ENCODE peak calls at places on chromosomes 13 and 19, in ten cellular contexts. One of them, this sample, is unnamed.

GRCh38 chr13:38141792-38142191 is 207.9 kb upstream of the UFM1 start:
- DNase-seq in breast epithelium: no peak
- DNase-seq in AG10803: no peak
- DNase-seq in neuronal stem cell: no peak
- DNase-seq in HFF-Myc: no peak
- DNase-seq in ovary: no peak
- DNase-seq in adipocyte: peak
- DNase-seq in heart left ventricle: no peak
- DNase-seq in ascending aorta: no peak
- DNase-seq in OCI-LY7: no peak
- DNase-seq in this sample: no peak

GRCh38 chr13:85347251-85347650 is 452.0 kb downstream of the SLITRK6 start:
- DNase-seq in breast epithelium: no peak
- DNase-seq in AG10803: no peak
- DNase-seq in neuronal stem cell: no peak
- DNase-seq in HFF-Myc: no peak
- DNase-seq in ovary: no peak
- DNase-seq in adipocyte: peak
- DNase-seq in heart left ventricle: no peak
- DNase-seq in ascending aorta: no peak
- DNase-seq in OCI-LY7: no peak
- DNase-seq in this sample: no peak

GRCh38 chr13:30567072-30567471 is 50.6 kb upstream of the USPL1 start:
- DNase-seq in breast epithelium: no peak
- DNase-seq in AG10803: peak
- DNase-seq in neuronal stem cell: no peak
- DNase-seq in HFF-Myc: no peak
- DNase-seq in ovary: no peak
- DNase-seq in adipocyte: no peak
- DNase-seq in heart left ventricle: no peak
- DNase-seq in ascending aorta: no peak
- DNase-seq in OCI-LY7: no peak
- DNase-seq in this sample: no peak

GRCh38 chr19:3586124-3586626 is 897 bp downstream of the GIPC3 start:
- DNase-seq in breast epithelium: no peak
- DNase-seq in AG10803: no peak
- DNase-seq in neuronal stem cell: no peak
- DNase-seq in HFF-Myc: no peak
- DNase-seq in ovary: no peak
- DNase-seq in adipocyte: peak
- DNase-seq in heart left ventricle: no peak
- DNase-seq in ascending aorta: no peak
- DNase-seq in OCI-LY7: peak
- DNase-seq in this sample: peak

GRCh38 chr19:10566658-10567410 is 1.0 kb upstream of the KRI1 start:
- DNase-seq in breast epithelium: no peak
- DNase-seq in AG10803: no peak
- DNase-seq in neuronal stem cell: no peak
- DNase-seq in HFF-Myc: no peak
- DNase-seq in ovary: peak
- DNase-seq in adipocyte: no peak
- DNase-seq in heart left ventricle: no peak
- DNase-seq in ascending aorta: peak
- DNase-seq in OCI-LY7: peak
- DNase-seq in this sample: no peak

GRCh38 chr13:38954844-38955243 is 35.8 kb downstream of the STOML3 start:
- DNase-seq in breast epithelium: no peak
- DNase-seq in AG10803: no peak
- DNase-seq in neuronal stem cell: no peak
- DNase-seq in HFF-Myc: no peak
- DNase-seq in ovary: no peak
- DNase-seq in adipocyte: no peak
- DNase-seq in heart left ventricle: no peak
- DNase-seq in ascending aorta: no peak
- DNase-seq in OCI-LY7: no peak
- DNase-seq in this sample: no peak

GRCh38 chr13:71515639-71516038 is 351.4 kb downstream of the DACH1 start:
- DNase-seq in breast epithelium: no peak
- DNase-seq in AG10803: no peak
- DNase-seq in neuronal stem cell: no peak
- DNase-seq in HFF-Myc: no peak
- DNase-seq in ovary: no peak
- DNase-seq in adipocyte: no peak
- DNase-seq in heart left ventricle: no peak
- DNase-seq in ascending aorta: no peak
- DNase-seq in OCI-LY7: no peak
- DNase-seq in this sample: no peak

GRCh38 chr19:39428309-39429112 is 7.2 kb downstream of the RPS16 start:
- DNase-seq in breast epithelium: no peak
- DNase-seq in AG10803: peak
- DNase-seq in neuronal stem cell: peak
- DNase-seq in HFF-Myc: no peak
- DNase-seq in ovary: peak
- DNase-seq in adipocyte: peak
- DNase-seq in heart left ventricle: peak
- DNase-seq in ascending aorta: peak
- DNase-seq in OCI-LY7: no peak
- DNase-seq in this sample: peak

GRCh38 chr13:79451500-79451962 is 29.4 kb upstream of the NDFIP2 start:
- DNase-seq in breast epithelium: no peak
- DNase-seq in AG10803: peak
- DNase-seq in neuronal stem cell: no peak
- DNase-seq in HFF-Myc: peak
- DNase-seq in ovary: no peak
- DNase-seq in adipocyte: peak
- DNase-seq in heart left ventricle: no peak
- DNase-seq in ascending aorta: no peak
- DNase-seq in OCI-LY7: no peak
- DNase-seq in this sample: peak

GRCh38 chr19:7007859-7008258 is 13.4 kb downstream of the MBD3L2B start:
- DNase-seq in breast epithelium: no peak
- DNase-seq in AG10803: no peak
- DNase-seq in neuronal stem cell: no peak
- DNase-seq in HFF-Myc: no peak
- DNase-seq in ovary: no peak
- DNase-seq in adipocyte: no peak
- DNase-seq in heart left ventricle: no peak
- DNase-seq in ascending aorta: no peak
- DNase-seq in OCI-LY7: peak
- DNase-seq in this sample: no peak

GRCh38 chr19:7010722-7011593 is 10.3 kb downstream of the MBD3L2B start:
- DNase-seq in breast epithelium: no peak
- DNase-seq in AG10803: no peak
- DNase-seq in neuronal stem cell: no peak
- DNase-seq in HFF-Myc: no peak
- DNase-seq in ovary: no peak
- DNase-seq in adipocyte: no peak
- DNase-seq in heart left ventricle: no peak
- DNase-seq in ascending aorta: no peak
- DNase-seq in OCI-LY7: no peak
- DNase-seq in this sample: no peak

GRCh38 chr19:7018828-7019227 is 2.4 kb downstream of the MBD3L2B start:
- DNase-seq in breast epithelium: no peak
- DNase-seq in AG10803: no peak
- DNase-seq in neuronal stem cell: no peak
- DNase-seq in HFF-Myc: no peak
- DNase-seq in ovary: no peak
- DNase-seq in adipocyte: no peak
- DNase-seq in heart left ventricle: no peak
- DNase-seq in ascending aorta: no peak
- DNase-seq in OCI-LY7: no peak
- DNase-seq in this sample: no peak

DNA sequence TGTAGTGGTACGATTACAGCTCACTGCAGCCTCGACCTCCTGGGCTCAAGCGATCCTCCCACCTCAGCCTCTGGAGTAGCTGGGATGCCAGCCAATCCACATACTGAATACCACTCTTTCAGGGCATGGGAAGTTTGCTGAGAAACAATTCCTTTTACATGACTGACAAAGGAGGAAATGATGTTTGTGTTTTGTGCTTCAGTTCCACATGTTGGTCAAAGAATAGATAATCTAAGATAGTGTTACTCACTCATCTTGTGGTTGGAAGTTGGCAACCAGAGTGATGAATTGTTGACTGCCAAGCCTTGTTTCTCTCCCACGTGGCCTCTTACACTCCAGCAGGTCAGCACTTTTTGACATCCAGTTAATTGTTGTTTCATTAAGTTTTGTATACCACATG is 7.6 kb downstream of the MBD3L2B start:
- DNase-seq in breast epithelium: no peak
- DNase-seq in AG10803: peak
- DNase-seq in neuronal stem cell: no peak
- DNase-seq in HFF-Myc: no peak
- DNase-seq in ovary: no peak
- DNase-seq in adipocyte: peak
- DNase-seq in heart left ventricle: no peak
- DNase-seq in ascending aorta: no peak
- DNase-seq in OCI-LY7: no peak
- DNase-seq in this sample: no peak
- H3K4me3 ChIP-seq in breast epithelium: no peak
- H3K4me3 ChIP-seq in AG10803: no peak
- H3K4me3 ChIP-seq in neuronal stem cell: no peak
- H3K4me3 ChIP-seq in HFF-Myc: no peak
- H3K4me3 ChIP-seq in ovary: no peak
- H3K4me3 ChIP-seq in adipocyte: no peak
- H3K4me3 ChIP-seq in heart left ventricle: no peak
- H3K4me3 ChIP-seq in ascending aorta: no peak
- H3K4me3 ChIP-seq in OCI-LY7: no peak
- H3K4me3 ChIP-seq in this sample: no peak

GRCh38 chr19:29492761-29493160 is 33.0 kb upstream of the VSTM2B start:
- DNase-seq in breast epithelium: no peak
- DNase-seq in AG10803: peak
- DNase-seq in neuronal stem cell: no peak
- DNase-seq in HFF-Myc: no peak
- DNase-seq in ovary: no peak
- DNase-seq in adipocyte: no peak
- DNase-seq in heart left ventricle: no peak
- DNase-seq in ascending aorta: no peak
- DNase-seq in OCI-LY7: no peak
- DNase-seq in this sample: no peak
- H3K4me3 ChIP-seq in breast epithelium: no peak
- H3K4me3 ChIP-seq in AG10803: no peak
- H3K4me3 ChIP-seq in neuronal stem cell: no peak
- H3K4me3 ChIP-seq in HFF-Myc: no peak
- H3K4me3 ChIP-seq in ovary: no peak
- H3K4me3 ChIP-seq in adipocyte: no peak
- H3K4me3 ChIP-seq in heart left ventricle: no peak
- H3K4me3 ChIP-seq in ascending aorta: no peak
- H3K4me3 ChIP-seq in OCI-LY7: no peak
- H3K4me3 ChIP-seq in this sample: no peak

GRCh38 chr19:58325623-58326022 is 1.2 kb upstream of the ZSCAN22 start:
- DNase-seq in breast epithelium: no peak
- DNase-seq in AG10803: no peak
- DNase-seq in neuronal stem cell: no peak
- DNase-seq in HFF-Myc: no peak
- DNase-seq in ovary: no peak
- DNase-seq in adipocyte: peak
- DNase-seq in heart left ventricle: no peak
- DNase-seq in ascending aorta: no peak
- DNase-seq in OCI-LY7: no peak
- DNase-seq in this sample: no peak
- H3K4me3 ChIP-seq in breast epithelium: no peak
- H3K4me3 ChIP-seq in AG10803: peak
- H3K4me3 ChIP-seq in neuronal stem cell: no peak
- H3K4me3 ChIP-seq in HFF-Myc: peak
- H3K4me3 ChIP-seq in ovary: peak
- H3K4me3 ChIP-seq in adipocyte: peak
- H3K4me3 ChIP-seq in heart left ventricle: peak
- H3K4me3 ChIP-seq in ascending aorta: no peak
- H3K4me3 ChIP-seq in OCI-LY7: peak
- H3K4me3 ChIP-seq in this sample: peak

GRCh38 chr13:46963874-46964273 is 67.0 kb upstream of the HTR2A start:
- DNase-seq in breast epithelium: no peak
- DNase-seq in AG10803: no peak
- DNase-seq in neuronal stem cell: no peak
- DNase-seq in HFF-Myc: no peak
- DNase-seq in ovary: no peak
- DNase-seq in adipocyte: no peak
- DNase-seq in heart left ventricle: no peak
- DNase-seq in ascending aorta: no peak
- DNase-seq in OCI-LY7: no peak
- DNase-seq in this sample: no peak

GRCh38 chr13:46961719-46962118 is 64.9 kb upstream of the HTR2A start:
- DNase-seq in breast epithelium: no peak
- DNase-seq in AG10803: peak
- DNase-seq in neuronal stem cell: no peak
- DNase-seq in HFF-Myc: no peak
- DNase-seq in ovary: no peak
- DNase-seq in adipocyte: peak
- DNase-seq in heart left ventricle: no peak
- DNase-seq in ascending aorta: no peak
- DNase-seq in OCI-LY7: no peak
- DNase-seq in this sample: no peak

GRCh38 chr13:46964789-46965527 is 68.1 kb upstream of the HTR2A start:
- DNase-seq in breast epithelium: no peak
- DNase-seq in AG10803: peak
- DNase-seq in neuronal stem cell: no peak
- DNase-seq in HFF-Myc: peak
- DNase-seq in ovary: no peak
- DNase-seq in adipocyte: peak
- DNase-seq in heart left ventricle: no peak
- DNase-seq in ascending aorta: no peak
- DNase-seq in OCI-LY7: no peak
- DNase-seq in this sample: no peak

DNA sequence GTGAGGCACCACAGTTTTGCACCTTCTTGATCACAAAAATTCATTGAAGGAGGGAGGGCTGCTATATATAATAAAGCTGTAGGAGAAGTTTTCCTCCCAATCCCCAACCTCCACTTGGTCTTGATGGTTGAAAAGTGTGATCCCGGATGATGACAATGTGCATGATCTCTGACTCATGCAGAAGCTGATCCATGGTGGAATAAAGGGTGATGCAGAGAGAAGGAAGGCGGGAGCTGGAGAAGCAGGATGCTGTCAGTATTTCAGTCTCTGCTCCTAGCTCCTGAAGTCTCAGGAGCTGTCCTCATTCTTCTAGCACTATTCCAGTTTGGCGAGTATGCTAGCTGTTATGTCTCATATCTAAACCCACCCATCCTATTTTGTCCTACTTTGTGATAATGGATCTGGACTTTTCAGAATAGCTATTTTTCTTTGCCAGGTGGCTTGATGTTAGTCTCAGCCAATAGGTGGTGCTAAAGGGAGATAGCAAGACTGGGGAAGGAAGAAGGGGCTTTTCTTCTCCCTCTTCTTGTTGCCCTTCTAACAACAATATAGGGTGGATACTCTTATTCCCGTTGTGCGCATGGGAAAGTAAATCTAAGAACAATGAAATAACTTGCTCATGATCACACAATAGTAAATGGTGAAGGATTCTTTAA is 65.6 kb upstream of the HTR2A start:
- DNase-seq in breast epithelium: no peak
- DNase-seq in AG10803: peak
- DNase-seq in neuronal stem cell: no peak
- DNase-seq in HFF-Myc: no peak
- DNase-seq in ovary: no peak
- DNase-seq in adipocyte: no peak
- DNase-seq in heart left ventricle: no peak
- DNase-seq in ascending aorta: no peak
- DNase-seq in OCI-LY7: peak
- DNase-seq in this sample: no peak
- H3K4me3 ChIP-seq in breast epithelium: no peak
- H3K4me3 ChIP-seq in AG10803: no peak
- H3K4me3 ChIP-seq in neuronal stem cell: no peak
- H3K4me3 ChIP-seq in HFF-Myc: no peak
- H3K4me3 ChIP-seq in ovary: no peak
- H3K4me3 ChIP-seq in adipocyte: no peak
- H3K4me3 ChIP-seq in heart left ventricle: no peak
- H3K4me3 ChIP-seq in ascending aorta: no peak
- H3K4me3 ChIP-seq in OCI-LY7: no peak
- H3K4me3 ChIP-seq in this sample: no peak

GRCh38 chr19:17404621-17405249 is 695 bp downstream of the BST2 start:
- DNase-seq in breast epithelium: no peak
- DNase-seq in AG10803: no peak
- DNase-seq in neuronal stem cell: no peak
- DNase-seq in HFF-Myc: no peak
- DNase-seq in ovary: no peak
- DNase-seq in adipocyte: no peak
- DNase-seq in heart left ventricle: no peak
- DNase-seq in ascending aorta: no peak
- DNase-seq in OCI-LY7: no peak
- DNase-seq in this sample: no peak
- H3K4me3 ChIP-seq in breast epithelium: peak
- H3K4me3 ChIP-seq in AG10803: peak
- H3K4me3 ChIP-seq in neuronal stem cell: peak
- H3K4me3 ChIP-seq in HFF-Myc: no peak
- H3K4me3 ChIP-seq in ovary: peak
- H3K4me3 ChIP-seq in adipocyte: peak
- H3K4me3 ChIP-seq in heart left ventricle: peak
- H3K4me3 ChIP-seq in ascending aorta: peak
- H3K4me3 ChIP-seq in OCI-LY7: peak
- H3K4me3 ChIP-seq in this sample: peak

This sample was measured in HAP-1.